ENCODE peak calls at places on chromosome 4, in five cellular contexts. R, X, L, T and Z are unnamed samples.

GRCh38 chr4:184382189-184382846 is 92.0 kb downstream of the IRF2 start:
- DNase-seq in L (no peak), T (peak; percentile 53), X (no peak), R (peak; percentile 33), Z (no peak)

GRCh38 chr4:48970471-48970921 is 15.6 kb upstream of the CWH43 start:
- DNase-seq in X (no peak), T (no peak), L (no peak), R (no peak), Z (peak; percentile 37)

GRCh38 chr4:109046549-109047171 is 255.8 kb downstream of the COL25A1 start:
- DNase-seq in L (peak; percentile 47), X (no peak), T (no peak), R (peak; percentile 0), Z (no peak)

GRCh38 chr4:73430188-73430587 is 5.8 kb upstream of the AFP start:
- DNase-seq in R (peak; percentile 34), T (no peak), X (no peak), L (no peak), Z (no peak)

GRCh38 chr4:69832326-69833030 is 27.5 kb downstream of the SULT1E1 start:
- DNase-seq in R (peak; percentile 99), T (no peak), L (no peak), X (no peak), Z (no peak)

GRCh38 chr4:7638984-7639789 is 204.5 kb upstream of the PSAPL1 start:
- DNase-seq in L (no peak), R (peak; percentile 93), T (no peak), X (no peak), Z (no peak)

GRCh38 chr4:10598829-10599228 is 85.7 kb downstream of the CLNK start:
- DNase-seq in X (no peak), T (no peak), R (no peak), L (no peak), Z (no peak)

GRCh38 chr4:7395635-7396034 is 39.1 kb downstream of the PSAPL1 start:
- DNase-seq in X (no peak), T (no peak), R (no peak), L (no peak), Z (no peak)

GRCh38 chr4:36915717-36916116 is 328.8 kb upstream of the NWD2 start:
- DNase-seq in X (no peak), L (no peak), T (no peak), R (no peak), Z (no peak)

GRCh38 chr4:118807659-118808058 is 28.3 kb downstream of the SEC24D start:
- DNase-seq in L (no peak), R (no peak), X (no peak), T (no peak), Z (no peak)

GRCh38 chr4:151434183-151434860 is 25.3 kb downstream of the FHIP1A start:
- DNase-seq in T (no peak), X (no peak), R (no peak), L (no peak), Z (no peak)

GRCh38 chr4:6390357-6390756 is 82.1 kb downstream of the PPP2R2C start:
- DNase-seq in X (no peak), T (no peak), R (no peak), L (peak; percentile 20), Z (no peak)

GRCh38 chr4:37693450-37694190 is 7.4 kb upstream of the RELL1 start:
- DNase-seq in X (no peak), R (no peak), T (no peak), L (no peak), Z (no peak)

GRCh38 chr4:15374697-15375096 is 53.1 kb upstream of the C1QTNF7 start:
- DNase-seq in T (no peak), R (no peak), L (no peak), X (no peak), Z (no peak)

GRCh38 chr4:137124278-137124932 is 407.9 kb downstream of the PCDH18 start:
- DNase-seq in X (no peak), T (peak; percentile 1), R (peak; percentile 17), L (peak; percentile 3), Z (peak; percentile 53)

GRCh38 chr4:80016506-80016905 is 56.5 kb downstream of the ANTXR2 start:
- DNase-seq in R (no peak), T (no peak), L (no peak), X (no peak), Z (no peak)

GRCh38 chr4:48779998-48780866 is at the start of gene FRYL:
- DNase-seq in L (peak; percentile 99), X (peak; percentile 99), T (peak; percentile 99), R (peak; percentile 99), Z (peak; percentile 99)

GRCh38 chr4:74094227-74094626 is 4.8 kb downstream of the CXCL2 start:
- DNase-seq in T (no peak), R (no peak), L (no peak), X (no peak), Z (no peak)

GRCh38 chr4:143355540-143356217 is 19.0 kb downstream of the GAB1 start:
- DNase-seq in X (no peak), R (no peak), L (no peak), T (no peak), Z (no peak)

GRCh38 chr4:97923096-97923495 is 220.2 kb downstream of the STPG2 start:
- DNase-seq in R (no peak), T (no peak), L (no peak), X (no peak), Z (no peak)

GRCh38 chr4:139030614-139031235 is 15.1 kb downstream of the NOCT start:
- DNase-seq in X (peak; percentile 43), T (peak; percentile 61), R (peak; percentile 67), L (peak; percentile 85), Z (peak; percentile 61)

GRCh38 chr4:143253156-143253555 is 68.4 kb downstream of the USP38 start:
- DNase-seq in R (no peak), T (no peak), L (no peak), X (no peak), Z (no peak)

GRCh38 chr4:61922766-61923165 is 722.6 kb downstream of the ADGRL3 start:
- DNase-seq in X (no peak), T (no peak), R (no peak), L (no peak), Z (no peak)

GRCh38 chr4:113810906-113811305 is 49.4 kb upstream of the CAMK2D start:
- DNase-seq in X (no peak), T (no peak), R (no peak), L (no peak), Z (no peak)

DNA sequence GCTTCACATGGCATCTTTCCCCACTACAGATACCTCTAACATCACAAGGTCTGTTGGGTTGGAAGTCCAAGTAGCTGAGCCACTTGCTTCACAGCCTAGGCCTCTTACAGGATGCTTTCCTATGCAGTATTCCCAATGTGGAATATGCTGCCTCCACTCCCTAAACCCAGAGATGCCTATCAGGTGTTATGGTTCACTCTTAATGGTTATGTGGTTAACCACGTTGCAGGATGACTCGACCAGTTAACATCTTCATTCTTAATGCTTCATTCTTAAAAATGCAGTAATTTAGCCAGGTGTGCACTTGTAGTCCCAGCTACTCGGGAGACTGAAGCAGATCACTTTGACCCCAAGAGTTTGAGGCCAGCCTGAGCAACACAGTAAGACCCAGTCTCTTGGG is 24.2 kb downstream of the HAUS3 start:
- DNase-seq in L (no peak), R (no peak), X (no peak), T (no peak), Z (no peak)
- TF ChIP-seq SRF in L (no peak), R (no peak), X (no peak), T (no peak), Z (no peak)

DNA sequence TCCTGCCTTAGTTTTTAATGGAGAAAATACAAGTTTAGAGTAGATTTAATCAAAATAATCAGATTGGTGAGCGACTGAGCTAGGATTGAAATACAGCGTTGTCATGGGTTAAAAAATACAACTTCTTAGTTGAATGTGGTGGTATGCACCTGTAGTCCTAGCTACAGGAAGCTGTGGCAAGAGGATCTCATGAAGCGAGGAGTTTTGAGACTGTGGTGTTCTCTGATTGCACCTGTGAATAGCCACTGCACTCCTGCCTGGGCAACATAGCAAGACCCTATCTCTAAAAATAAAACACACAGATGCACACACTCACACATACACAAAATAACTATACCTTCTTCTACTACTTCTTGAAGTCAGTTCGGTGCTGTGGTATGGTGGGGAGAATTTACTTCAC is 19.8 kb upstream of the GBA3 start:
- DNase-seq in X (no peak), L (no peak), T (no peak), R (no peak), Z (no peak)
- H2AFZ ChIP-seq in X (no peak overlapping the region), L (no peak overlapping the region), T (no peak overlapping the region), R (no peak overlapping the region), Z (no peak overlapping the region)

DNA sequence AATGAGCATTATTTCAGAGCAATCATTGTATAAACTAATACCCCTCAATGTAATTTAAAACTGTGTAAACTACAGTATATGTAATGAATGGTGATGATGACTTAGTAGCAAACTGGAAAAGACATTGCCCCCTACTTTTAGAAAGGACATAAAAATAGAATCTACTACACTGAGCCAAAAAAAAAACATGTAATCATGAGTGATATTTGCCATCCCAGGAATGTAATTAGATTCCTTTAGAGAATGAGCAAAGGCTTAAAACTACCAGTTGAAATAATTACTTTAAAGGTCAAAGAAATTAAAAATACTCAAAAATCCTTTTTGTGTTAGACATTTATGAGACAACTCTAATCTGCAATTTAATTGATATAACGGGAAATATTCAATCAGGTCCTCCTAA is 655.9 kb upstream of the INTU start:
- DNase-seq in X (no peak), T (no peak), R (no peak), L (no peak), Z (no peak)
- TF ChIP-seq SRF in X (no peak), T (no peak), R (no peak), L (no peak), Z (no peak)

GRCh38 chr4:18937746-18938145 is 916.2 kb upstream of the LCORL start:
- DNase-seq in R (no peak), X (no peak), L (no peak), T (no peak), Z (no peak)
- H2AFZ ChIP-seq in R (no peak overlapping the region), X (no peak overlapping the region), L (no peak overlapping the region), T (no peak overlapping the region), Z (no peak overlapping the region)

GRCh38 chr4:23401572-23401971 is 488.3 kb downstream of the PPARGC1A start:
- DNase-seq in R (no peak), T (no peak), X (no peak), L (no peak), Z (no peak)
- TF ChIP-seq SRF in R (no peak), T (no peak), X (no peak), L (no peak), Z (no peak)

DNA sequence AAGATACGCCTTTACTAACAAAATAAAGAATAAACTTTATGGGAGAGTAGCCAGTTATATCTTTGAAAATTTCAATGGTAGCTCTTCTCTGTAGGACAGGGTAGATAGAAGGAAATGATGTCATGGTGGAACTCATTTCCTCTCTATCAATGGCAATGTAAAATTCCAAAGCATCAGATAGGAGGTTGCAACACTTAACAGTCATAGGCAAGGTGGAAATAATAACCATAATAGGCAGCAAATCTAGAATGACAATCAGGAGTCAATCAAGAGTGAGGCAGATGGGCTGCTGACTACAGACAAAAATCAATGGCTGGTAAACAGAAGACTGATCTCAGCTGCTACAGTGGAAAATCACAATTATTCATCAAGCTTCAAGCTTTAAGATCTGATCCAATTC is 53.9 kb upstream of the TET2 start:
- DNase-seq in R (no peak), L (no peak), X (no peak), T (no peak), Z (no peak)
- H2AFZ ChIP-seq in R (no peak overlapping the region), L (no peak overlapping the region), X (no peak overlapping the region), T (no peak overlapping the region), Z (no peak overlapping the region)